ENCODE peak calls at places on chromosomes 3 and 15, in ten cellular contexts. One of them, this sample, is unnamed.
A peak's percentile ranks its signal among the peaks of the same experiment; 100 is the strongest.

GRCh38 chr3:155549087-155549486 is 195.8 kb downstream of the PLCH1 start:
- DNase-seq in activated naive CD4-positive, alpha-beta T cell: no peak
- DNase-seq in astrocyte of the spinal cord: no peak
- DNase-seq in fibroblast of the aortic adventitia: no peak
- DNase-seq in testis: no peak
- DNase-seq in mammary epithelial cell: no peak
- DNase-seq in SK-MEL-5: no peak
- DNase-seq in naive thymus-derived CD8-positive, alpha-beta T cell: no peak
- DNase-seq in GM12864: no peak
- DNase-seq in KG1: no peak
- DNase-seq in this sample: no peak

GRCh38 chr3:185724761-185725160 is 100.1 kb downstream of the IGF2BP2 start:
- DNase-seq in activated naive CD4-positive, alpha-beta T cell: no peak
- DNase-seq in astrocyte of the spinal cord: peak; percentile 63
- DNase-seq in fibroblast of the aortic adventitia: peak; percentile 45
- DNase-seq in testis: no peak
- DNase-seq in mammary epithelial cell: no peak
- DNase-seq in SK-MEL-5: no peak
- DNase-seq in naive thymus-derived CD8-positive, alpha-beta T cell: no peak
- DNase-seq in GM12864: no peak
- DNase-seq in KG1: no peak
- DNase-seq in this sample: no peak

GRCh38 chr3:58988041-58988440 is 61.8 kb downstream of the CFAP20DC start:
- DNase-seq in activated naive CD4-positive, alpha-beta T cell: no peak
- DNase-seq in astrocyte of the spinal cord: no peak
- DNase-seq in fibroblast of the aortic adventitia: no peak
- DNase-seq in testis: no peak
- DNase-seq in mammary epithelial cell: no peak
- DNase-seq in SK-MEL-5: no peak
- DNase-seq in naive thymus-derived CD8-positive, alpha-beta T cell: no peak
- DNase-seq in GM12864: no peak
- DNase-seq in KG1: no peak
- DNase-seq in this sample: no peak

GRCh38 chr3:52054689-52055511 is 1.5 kb downstream of the DUSP7 start:
- DNase-seq in activated naive CD4-positive, alpha-beta T cell: no peak
- DNase-seq in astrocyte of the spinal cord: no peak
- DNase-seq in fibroblast of the aortic adventitia: no peak
- DNase-seq in testis: no peak
- DNase-seq in mammary epithelial cell: no peak
- DNase-seq in SK-MEL-5: no peak
- DNase-seq in naive thymus-derived CD8-positive, alpha-beta T cell: peak; percentile 28
- DNase-seq in GM12864: no peak
- DNase-seq in KG1: no peak
- DNase-seq in this sample: peak; percentile 53

GRCh38 chr3:81218023-81218422 is 543.4 kb downstream of the GBE1 start:
- DNase-seq in activated naive CD4-positive, alpha-beta T cell: no peak
- DNase-seq in astrocyte of the spinal cord: peak; percentile 29
- DNase-seq in fibroblast of the aortic adventitia: peak; percentile 58
- DNase-seq in testis: no peak
- DNase-seq in mammary epithelial cell: no peak
- DNase-seq in SK-MEL-5: peak; percentile 35
- DNase-seq in naive thymus-derived CD8-positive, alpha-beta T cell: no peak
- DNase-seq in GM12864: no peak
- DNase-seq in KG1: no peak
- DNase-seq in this sample: peak; percentile 65

GRCh38 chr3:161559177-161559998 is 62.8 kb downstream of the OTOL1 start:
- DNase-seq in activated naive CD4-positive, alpha-beta T cell: no peak
- DNase-seq in astrocyte of the spinal cord: peak; percentile 70
- DNase-seq in fibroblast of the aortic adventitia: peak; percentile 36
- DNase-seq in testis: peak; percentile 47
- DNase-seq in mammary epithelial cell: peak; percentile 34
- DNase-seq in SK-MEL-5: peak; percentile 75
- DNase-seq in naive thymus-derived CD8-positive, alpha-beta T cell: no peak
- DNase-seq in GM12864: no peak
- DNase-seq in KG1: peak; percentile 39
- DNase-seq in this sample: peak; percentile 71

GRCh38 chr3:160622263-160623045 is 54.5 kb upstream of the ARL14 start:
- DNase-seq in activated naive CD4-positive, alpha-beta T cell: no peak
- DNase-seq in astrocyte of the spinal cord: no peak
- DNase-seq in fibroblast of the aortic adventitia: peak; percentile 20
- DNase-seq in testis: no peak
- DNase-seq in mammary epithelial cell: no peak
- DNase-seq in SK-MEL-5: no peak
- DNase-seq in naive thymus-derived CD8-positive, alpha-beta T cell: no peak
- DNase-seq in GM12864: no peak
- DNase-seq in KG1: no peak
- DNase-seq in this sample: no peak

GRCh38 chr3:58047806-58048205 is 39.6 kb downstream of the FLNB start:
- DNase-seq in activated naive CD4-positive, alpha-beta T cell: no peak
- DNase-seq in astrocyte of the spinal cord: peak; percentile 89
- DNase-seq in fibroblast of the aortic adventitia: peak; percentile 74
- DNase-seq in testis: no peak
- DNase-seq in mammary epithelial cell: no peak
- DNase-seq in SK-MEL-5: no peak
- DNase-seq in naive thymus-derived CD8-positive, alpha-beta T cell: no peak
- DNase-seq in GM12864: no peak
- DNase-seq in KG1: no peak
- DNase-seq in this sample: no peak

GRCh38 chr3:88149146-88149515 is 628 bp upstream of the C3orf38 start:
- DNase-seq in activated naive CD4-positive, alpha-beta T cell: peak; percentile 39
- DNase-seq in astrocyte of the spinal cord: no peak
- DNase-seq in fibroblast of the aortic adventitia: peak; percentile 17
- DNase-seq in testis: no peak
- DNase-seq in mammary epithelial cell: peak; percentile 51
- DNase-seq in SK-MEL-5: peak; percentile 40
- DNase-seq in naive thymus-derived CD8-positive, alpha-beta T cell: no peak
- DNase-seq in GM12864: no peak
- DNase-seq in KG1: no peak
- DNase-seq in this sample: no peak

GRCh38 chr3:120497318-120497717 is 46.5 kb upstream of the FSTL1 start:
- DNase-seq in activated naive CD4-positive, alpha-beta T cell: no peak
- DNase-seq in astrocyte of the spinal cord: peak; percentile 98
- DNase-seq in fibroblast of the aortic adventitia: peak; percentile 96
- DNase-seq in testis: no peak
- DNase-seq in mammary epithelial cell: peak; percentile 85
- DNase-seq in SK-MEL-5: no peak
- DNase-seq in naive thymus-derived CD8-positive, alpha-beta T cell: no peak
- DNase-seq in GM12864: no peak
- DNase-seq in KG1: no peak
- DNase-seq in this sample: no peak

GRCh38 chr15:25095179-25095578 is 140.4 kb downstream of the SNRPN start:
- DNase-seq in activated naive CD4-positive, alpha-beta T cell: no peak
- DNase-seq in astrocyte of the spinal cord: no peak
- DNase-seq in fibroblast of the aortic adventitia: no peak
- DNase-seq in testis: no peak
- DNase-seq in mammary epithelial cell: no peak
- DNase-seq in SK-MEL-5: no peak
- DNase-seq in naive thymus-derived CD8-positive, alpha-beta T cell: no peak
- DNase-seq in GM12864: no peak
- DNase-seq in KG1: no peak
- DNase-seq in this sample: no peak

GRCh38 chr3:113339616-113340244 is 101.6 kb downstream of the CFAP44 start:
- DNase-seq in activated naive CD4-positive, alpha-beta T cell: no peak
- DNase-seq in astrocyte of the spinal cord: no peak
- DNase-seq in fibroblast of the aortic adventitia: no peak
- DNase-seq in testis: no peak
- DNase-seq in mammary epithelial cell: no peak
- DNase-seq in SK-MEL-5: peak; percentile 24
- DNase-seq in naive thymus-derived CD8-positive, alpha-beta T cell: no peak
- DNase-seq in GM12864: no peak
- DNase-seq in KG1: no peak
- DNase-seq in this sample: no peak

GRCh38 chr3:142660379-142660778 is 63.5 kb upstream of the TRPC1 start:
- DNase-seq in activated naive CD4-positive, alpha-beta T cell: no peak
- DNase-seq in astrocyte of the spinal cord: no peak
- DNase-seq in fibroblast of the aortic adventitia: no peak
- DNase-seq in testis: no peak
- DNase-seq in mammary epithelial cell: no peak
- DNase-seq in SK-MEL-5: no peak
- DNase-seq in naive thymus-derived CD8-positive, alpha-beta T cell: no peak
- DNase-seq in GM12864: no peak
- DNase-seq in KG1: no peak
- DNase-seq in this sample: no peak

GRCh38 chr3:116139607-116140006 is 305.7 kb downstream of the LSAMP start:
- DNase-seq in activated naive CD4-positive, alpha-beta T cell: no peak
- DNase-seq in astrocyte of the spinal cord: peak; percentile 39
- DNase-seq in fibroblast of the aortic adventitia: no peak
- DNase-seq in testis: no peak
- DNase-seq in mammary epithelial cell: peak; percentile 18
- DNase-seq in SK-MEL-5: peak; percentile 99
- DNase-seq in naive thymus-derived CD8-positive, alpha-beta T cell: no peak
- DNase-seq in GM12864: no peak
- DNase-seq in KG1: no peak
- DNase-seq in this sample: no peak

GRCh38 chr15:77186518-77187095 is 115.7 kb upstream of the TSPAN3 start:
- DNase-seq in activated naive CD4-positive, alpha-beta T cell: no peak
- DNase-seq in astrocyte of the spinal cord: peak; percentile 52
- DNase-seq in fibroblast of the aortic adventitia: peak; percentile 64
- DNase-seq in testis: no peak
- DNase-seq in mammary epithelial cell: no peak
- DNase-seq in SK-MEL-5: peak; percentile 57
- DNase-seq in naive thymus-derived CD8-positive, alpha-beta T cell: no peak
- DNase-seq in GM12864: no peak
- DNase-seq in KG1: peak; percentile 32
- DNase-seq in this sample: peak; percentile 40

GRCh38 chr3:46672349-46672695 is 21.2 kb downstream of the ALS2CL start:
- DNase-seq in activated naive CD4-positive, alpha-beta T cell: no peak
- DNase-seq in astrocyte of the spinal cord: no peak
- DNase-seq in fibroblast of the aortic adventitia: no peak
- DNase-seq in testis: no peak
- DNase-seq in mammary epithelial cell: no peak
- DNase-seq in SK-MEL-5: no peak
- DNase-seq in naive thymus-derived CD8-positive, alpha-beta T cell: no peak
- DNase-seq in GM12864: no peak
- DNase-seq in KG1: no peak
- DNase-seq in this sample: no peak

GRCh38 chr15:41995476-41995855 is 23.1 kb upstream of the EHD4 start:
- DNase-seq in activated naive CD4-positive, alpha-beta T cell: no peak
- DNase-seq in astrocyte of the spinal cord: no peak
- DNase-seq in fibroblast of the aortic adventitia: no peak
- DNase-seq in testis: no peak
- DNase-seq in mammary epithelial cell: no peak
- DNase-seq in SK-MEL-5: no peak
- DNase-seq in naive thymus-derived CD8-positive, alpha-beta T cell: no peak
- DNase-seq in GM12864: no peak
- DNase-seq in KG1: no peak
- DNase-seq in this sample: no peak

GRCh38 chr3:10888523-10889081 is 72.6 kb downstream of the SLC6A11 start:
- DNase-seq in activated naive CD4-positive, alpha-beta T cell: no peak
- DNase-seq in astrocyte of the spinal cord: no peak
- DNase-seq in fibroblast of the aortic adventitia: no peak
- DNase-seq in testis: no peak
- DNase-seq in mammary epithelial cell: peak; percentile 69
- DNase-seq in SK-MEL-5: no peak
- DNase-seq in naive thymus-derived CD8-positive, alpha-beta T cell: no peak
- DNase-seq in GM12864: no peak
- DNase-seq in KG1: peak; percentile 29
- DNase-seq in this sample: no peak

GRCh38 chr3:114449271-114450007 is 155.6 kb downstream of the TIGIT start:
- DNase-seq in activated naive CD4-positive, alpha-beta T cell: no peak
- DNase-seq in astrocyte of the spinal cord: peak; percentile 44
- DNase-seq in fibroblast of the aortic adventitia: peak; percentile 23
- DNase-seq in testis: no peak
- DNase-seq in mammary epithelial cell: peak; percentile 89
- DNase-seq in SK-MEL-5: no peak
- DNase-seq in naive thymus-derived CD8-positive, alpha-beta T cell: no peak
- DNase-seq in GM12864: no peak
- DNase-seq in KG1: no peak
- DNase-seq in this sample: no peak

GRCh38 chr3:127304121-127304744 is 16.4 kb upstream of the PRR20G start:
- DNase-seq in activated naive CD4-positive, alpha-beta T cell: no peak
- DNase-seq in astrocyte of the spinal cord: no peak
- DNase-seq in fibroblast of the aortic adventitia: no peak
- DNase-seq in testis: peak; percentile 64
- DNase-seq in mammary epithelial cell: peak; percentile 82
- DNase-seq in SK-MEL-5: peak; percentile 37
- DNase-seq in naive thymus-derived CD8-positive, alpha-beta T cell: no peak
- DNase-seq in GM12864: no peak
- DNase-seq in KG1: no peak
- DNase-seq in this sample: no peak

GRCh38 chr15:81027200-81027599 is 26.5 kb downstream of the TLNRD1 start:
- DNase-seq in activated naive CD4-positive, alpha-beta T cell: no peak
- DNase-seq in astrocyte of the spinal cord: no peak
- DNase-seq in fibroblast of the aortic adventitia: no peak
- DNase-seq in testis: no peak
- DNase-seq in mammary epithelial cell: no peak
- DNase-seq in SK-MEL-5: no peak
- DNase-seq in naive thymus-derived CD8-positive, alpha-beta T cell: no peak
- DNase-seq in GM12864: no peak
- DNase-seq in KG1: no peak
- DNase-seq in this sample: no peak